ENCODE peak calls at places on chromosomes 11 and 22, in seven cellular contexts. L is lower leg skin, G is dorsolateral prefrontal cortex, Y is kidney, J is OCI-LY7, H is GM12865, W is AG04450. R is an unnamed sample.

GRCh38 chr22:46082633-46083032 is 67.7 kb upstream of the PPARA start:
- DNase-seq in G (no peak), J (no peak), L (no peak), W (no peak), Y (no peak), H (no peak), R (no peak)

GRCh38 chr11:131038597-131038996 is 122.3 kb upstream of the SNX19 start:
- DNase-seq in L (no peak), J (peak; percentile 18), H (peak; percentile 26), Y (no peak), G (no peak), W (no peak), R (no peak)

GRCh38 chr11:7538023-7538422 is 24.2 kb downstream of the PPFIBP2 start:
- DNase-seq in H (no peak), W (no peak), Y (no peak), J (no peak), L (peak; percentile 82), G (no peak), R (no peak)

GRCh38 chr22:50696251-50696798 is 23.7 kb downstream of the SHANK3 start:
- DNase-seq in Y (no peak), W (no peak), L (no peak), G (no peak), H (no peak), J (no peak), R (no peak)

GRCh38 chr11:59267196-59267595 is 54.5 kb upstream of the MPEG1 start:
- DNase-seq in L (no peak), J (peak; percentile 59), H (peak; percentile 85), Y (no peak), W (no peak), G (no peak), R (no peak)

GRCh38 chr11:104705475-104706195 is 192.6 kb downstream of the CASP12 start:
- DNase-seq in W (no peak), J (peak; percentile 77), G (no peak), H (peak; percentile 87), Y (no peak), L (peak; percentile 43), R (no peak)

GRCh38 chr11:76823481-76824028 is 37.2 kb upstream of the ACER3 start:
- DNase-seq in H (no peak), G (no peak), L (no peak), W (no peak), Y (no peak), J (no peak), R (no peak)

GRCh38 chr11:68803766-68804165 is 38.0 kb downstream of the CPT1A start:
- DNase-seq in Y (no peak), H (no peak), W (no peak), L (no peak), J (no peak), G (no peak), R (no peak)

GRCh38 chr22:17143101-17143500 is 16.0 kb downstream of the HDHD5 start:
- DNase-seq in Y (no peak), H (no peak), L (no peak), J (no peak), G (no peak), W (no peak), R (no peak)

GRCh38 chr11:63622318-63622717 is 8.1 kb upstream of the PLAAT3 start:
- DNase-seq in J (no peak), W (no peak), L (no peak), H (no peak), Y (no peak), G (no peak), R (no peak)

GRCh38 chr22:50674127-50674493 is 1.5 kb downstream of the SHANK3 start:
- DNase-seq in H (no peak), Y (no peak), G (no peak), J (no peak), W (no peak), L (no peak), R (no peak)

GRCh38 chr11:69352715-69353325 is 58.9 kb downstream of the MYEOV start:
- DNase-seq in L (peak; percentile 6), G (no peak), H (no peak), J (no peak), W (peak; percentile 93), Y (no peak), R (peak; percentile 86)

GRCh38 chr11:33668468-33668825 is 32.2 kb downstream of the C11orf91 start:
- DNase-seq in H (no peak), Y (no peak), W (no peak), L (no peak), J (no peak), G (no peak), R (no peak)

GRCh38 chr11:14234446-14234845 is 124.5 kb downstream of the RRAS2 start:
- DNase-seq in G (no peak), H (no peak), Y (no peak), J (no peak), L (no peak), W (no peak), R (no peak)

GRCh38 chr11:35267504-35267903 is 128.5 kb downstream of the CD44 start:
- DNase-seq in J (no peak), W (peak; percentile 67), G (no peak), L (no peak), H (no peak), Y (no peak), R (no peak)

GRCh38 chr22:43848366-43849171 is 13.7 kb downstream of the SULT4A1 start:
- DNase-seq in G (peak; percentile 19), Y (peak; percentile 57), J (no peak), H (peak; percentile 19), L (no peak), W (no peak), R (no peak)

GRCh38 chr22:33401291-33401690 is 343.1 kb upstream of the SYN3 start:
- DNase-seq in L (no peak), H (no peak), Y (no peak), J (no peak), W (peak; percentile 7), G (no peak), R (no peak)

GRCh38 chr22:19959587-19960490 is 18.2 kb upstream of the TXNRD2 start:
- DNase-seq in W (no peak), H (no peak), J (no peak), L (no peak), G (no peak), Y (peak; percentile 75), R (no peak)

GRCh38 chr11:8338138-8338537 is 74.5 kb upstream of the LMO1 start:
- DNase-seq in Y (no peak), L (no peak), J (peak; percentile 21), W (no peak), G (peak; percentile 50), H (peak; percentile 47), R (no peak)

GRCh38 chr22:29987143-29987542 is 93.1 kb upstream of the HORMAD2 start:
- DNase-seq in Y (no peak), H (peak; percentile 41), G (no peak), L (no peak), W (no peak), J (no peak), R (no peak)

GRCh38 chr11:64796757-64797541 is 6.1 kb downstream of the MAP4K2 start:
- DNase-seq in Y (peak; percentile 66), L (no peak), H (no peak), W (no peak), J (no peak), G (no peak), R (no peak)
- H3K4me3 ChIP-seq in Y (no peak overlapping the region), L (no peak overlapping the region), H (no peak overlapping the region), W (no peak overlapping the region), J (no peak overlapping the region), G (no peak overlapping the region), R (no peak overlapping the region)

GRCh38 chr11:46122955-46123354 is 1.7 kb upstream of the PHF21A start:
- DNase-seq in J (no peak), Y (no peak), W (no peak), H (no peak), G (no peak), L (no peak), R (no peak)
- H3K4me3 ChIP-seq in J (peak overlapping the region; percentile 79), Y (no peak overlapping the region), W (peak overlapping the region; percentile 74), H (no peak overlapping the region), G (peak overlapping the region; percentile 76), L (no peak overlapping the region), R (no peak overlapping the region)

GRCh38 chr22:47547239-47547661 is 784.8 kb downstream of the TBC1D22A start:
- DNase-seq in G (no peak), H (no peak), J (no peak), Y (no peak), W (no peak), L (no peak), R (no peak)
- H3K4me3 ChIP-seq in G (no peak overlapping the region), H (no peak overlapping the region), J (no peak overlapping the region), Y (no peak overlapping the region), W (no peak overlapping the region), L (no peak overlapping the region), R (no peak overlapping the region)

GRCh38 chr11:5808500-5809121 is at the start of gene OR52N2:
- DNase-seq in Y (peak; percentile 73), W (peak; percentile 43), L (peak; percentile 62), J (peak; percentile 74), G (peak; percentile 26), H (peak; percentile 81), R (peak; percentile 29)
- H3K4me3 ChIP-seq in Y (peak within 1 kb of the TSS; percentile 68), W (peak within 1 kb of the TSS; percentile 64), L (peak within 1 kb of the TSS; percentile 15), J (peak within 1 kb of the TSS; percentile 47), G (peak within 1 kb of the TSS; percentile 65), H (peak within 1 kb of the TSS; percentile 77), R (peak within 1 kb of the TSS; percentile 34)

DNA sequence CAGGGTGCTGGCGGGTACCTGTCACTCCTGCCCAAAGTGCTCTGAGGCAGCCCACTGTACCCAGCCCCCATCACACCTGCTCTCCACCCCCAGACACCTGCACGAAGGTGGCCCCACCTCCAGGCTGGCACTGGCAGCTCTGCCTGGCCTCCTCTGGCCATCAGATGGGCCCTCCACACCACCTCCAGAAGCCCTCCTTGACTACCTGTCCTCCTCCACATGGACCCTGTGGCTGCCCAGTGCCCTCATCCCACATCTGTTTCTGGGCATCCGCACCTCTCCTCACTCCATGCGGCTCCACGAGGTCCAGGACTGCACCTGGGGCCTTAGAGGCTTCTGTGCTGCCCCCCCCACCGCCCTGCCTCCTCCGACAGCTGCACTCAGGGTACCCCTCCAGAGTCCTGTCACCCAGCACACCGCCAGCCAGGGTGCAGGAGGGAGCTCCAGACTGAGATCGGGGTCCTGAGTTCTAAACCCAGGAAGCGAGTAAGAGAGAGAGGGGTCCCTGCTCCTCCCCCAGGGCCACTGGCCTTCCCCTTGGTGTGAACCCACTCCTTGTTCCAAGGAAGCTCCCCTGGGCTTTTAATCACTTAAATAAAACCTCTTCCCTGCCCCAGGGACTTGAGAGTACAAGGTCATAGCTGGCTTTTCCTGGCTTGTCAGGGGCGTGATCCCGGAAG is 1.7 kb downstream of the CTSD start:
- DNase-seq in H (no peak), G (no peak), J (no peak), Y (peak; percentile 84), L (no peak), W (no peak), R (no peak)
- H3K4me3 ChIP-seq in H (no peak overlapping the region), G (peak overlapping the region; percentile 99), J (no peak overlapping the region), Y (peak overlapping the region; percentile 77), L (no peak overlapping the region), W (no peak overlapping the region), R (no peak overlapping the region)

DNA sequence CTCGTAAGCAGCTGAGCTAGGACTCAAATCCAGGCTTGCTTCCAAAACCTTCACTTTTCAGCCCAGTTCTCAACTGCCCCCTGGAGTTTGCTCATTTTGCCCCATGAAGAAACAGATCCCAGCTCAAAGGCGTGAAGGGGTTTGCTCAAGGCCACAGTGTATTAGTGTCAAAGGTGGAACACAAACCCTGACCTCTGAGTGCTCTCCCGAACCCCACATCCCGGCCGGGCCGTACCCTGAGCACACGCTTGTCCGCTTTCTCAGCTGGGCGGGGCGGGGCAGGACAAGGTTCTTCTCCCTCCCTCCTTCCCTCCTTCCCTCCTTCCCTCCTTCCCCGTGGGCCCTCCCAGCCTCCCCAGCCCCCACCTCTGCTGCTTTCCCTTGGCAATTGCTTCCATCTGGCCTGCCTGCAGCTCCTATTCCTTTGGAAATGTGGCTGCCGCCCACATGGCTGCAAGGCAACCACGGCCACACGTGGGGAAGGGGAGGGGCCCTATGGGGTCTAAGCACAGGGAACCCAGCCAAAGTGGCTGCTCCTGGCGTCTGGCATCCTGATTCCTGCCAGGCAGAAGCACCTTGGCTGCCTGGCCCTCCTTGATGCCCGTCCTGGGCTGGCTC is 4.1 kb downstream of the ST3GAL4 start:
- DNase-seq in H (no peak), G (peak; percentile 41), L (peak; percentile 69), J (no peak), W (no peak), Y (peak; percentile 94), R (peak; percentile 49)
- H3K4me3 ChIP-seq in H (no peak overlapping the region), G (peak overlapping the region; percentile 39), L (no peak overlapping the region), J (no peak overlapping the region), W (no peak overlapping the region), Y (no peak overlapping the region), R (no peak overlapping the region)

R was measured in AG09309.